ENCODE peak calls at places on chromosome 4, in five cellular contexts. T, M, X, S and N are unnamed samples.

GRCh38 chr4:83074086-83074704 is 39.2 kb downstream of the COPS4 start:
- DNase-seq in T (peak; percentile 33), S (peak; percentile 79), X (peak; percentile 81), M (peak; percentile 82), N (peak; percentile 75)

GRCh38 chr4:95556460-95556859 is 7.7 kb upstream of the UNC5C start:
- DNase-seq in M (no peak), X (no peak), T (no peak), S (no peak), N (no peak)

GRCh38 chr4:77921701-77922100 is 59.1 kb downstream of the MRPL1 start:
- DNase-seq in X (peak; percentile 81), S (no peak), T (no peak), M (peak; percentile 96), N (peak; percentile 84)

GRCh38 chr4:162410854-162411253 is 247.1 kb upstream of the FSTL5 start:
- DNase-seq in T (no peak), X (no peak), M (no peak), S (no peak), N (no peak)

GRCh38 chr4:89226665-89227572 is 80.7 kb downstream of the GPRIN3 start:
- DNase-seq in S (peak; percentile 4), T (peak; percentile 35), X (peak; percentile 86), M (peak; percentile 62), N (peak; percentile 62)

GRCh38 chr4:57691370-57691769 is 581.2 kb upstream of the IGFBP7 start:
- DNase-seq in M (no peak), T (no peak), S (no peak), X (no peak), N (no peak)

GRCh38 chr4:174266416-174266815 is 17.1 kb downstream of the FBXO8 start:
- DNase-seq in X (no peak), T (no peak), M (no peak), S (no peak), N (no peak)

GRCh38 chr4:114386637-114387233 is 211.9 kb upstream of the UGT8 start:
- DNase-seq in M (peak; percentile 60), S (peak; percentile 5), T (peak; percentile 9), X (peak; percentile 22), N (peak; percentile 5)

GRCh38 chr4:150943831-150944230 is 71.3 kb downstream of the LRBA start:
- DNase-seq in X (no peak), S (no peak), M (no peak), T (no peak), N (no peak)

GRCh38 chr4:17854076-17854475 is 43.3 kb downstream of the NCAPG start:
- DNase-seq in M (no peak), T (no peak), X (no peak), S (no peak), N (no peak)

GRCh38 chr4:39469429-39470077 is 10.7 kb downstream of the LIAS start:
- DNase-seq in M (peak; percentile 87), T (peak; percentile 46), S (peak; percentile 48), X (peak; percentile 90), N (peak; percentile 89)

GRCh38 chr4:7547368-7548040 is 112.8 kb upstream of the PSAPL1 start:
- DNase-seq in M (peak; percentile 13), S (no peak), T (no peak), X (no peak), N (no peak)

GRCh38 chr4:155085843-155086530 is 122.4 kb upstream of the NPY2R start:
- DNase-seq in M (peak; percentile 3), X (peak; percentile 9), S (no peak), T (no peak), N (no peak)

GRCh38 chr4:111556141-111556781 is 589.0 kb upstream of the FAM241A start:
- DNase-seq in S (no peak), X (no peak), T (no peak), M (peak; percentile 65), N (no peak)

GRCh38 chr4:108794136-108794535 is 31.3 kb upstream of the ETNPPL start:
- DNase-seq in S (no peak), T (no peak), X (no peak), M (peak; percentile 2), N (no peak)

GRCh38 chr4:30962949-30963348 is 242.8 kb downstream of the PCDH7 start:
- DNase-seq in X (no peak), S (no peak), T (no peak), M (peak; percentile 88), N (no peak)

GRCh38 chr4:39362827-39363226 is 3.3 kb downstream of the RFC1 start:
- DNase-seq in M (peak; percentile 88), T (no peak), X (no peak), S (no peak), N (no peak)

GRCh38 chr4:165580379-165580905 is 201.6 kb downstream of the CPE start:
- DNase-seq in T (no peak), M (no peak), X (peak; percentile 69), S (no peak), N (no peak)

GRCh38 chr4:55033296-55033695 is 92.1 kb downstream of the KDR start:
- DNase-seq in T (no peak), S (no peak), M (no peak), X (no peak), N (no peak)

GRCh38 chr4:94831607-94832006 is 73.9 kb downstream of the BMPR1B start:
- DNase-seq in S (no peak), M (no peak), T (no peak), X (no peak), N (no peak)

GRCh38 chr4:184280591-184281071 is 63.0 kb upstream of the ENPP6 start:
- DNase-seq in S (peak; percentile 95), X (no peak), M (no peak), T (peak; percentile 20), N (peak; percentile 28)

GRCh38 chr4:26884486-26884988 is 23.9 kb downstream of the STIM2 start:
- DNase-seq in T (no peak), X (no peak), S (peak; percentile 53), M (no peak), N (no peak)

GRCh38 chr4:6201580-6202091 is 1.3 kb upstream of the JAKMIP1 start:
- DNase-seq in M (no peak), X (no peak), T (no peak), S (no peak), N (no peak)

GRCh38 chr4:182749768-182750167 is 167.4 kb downstream of the DCTD start:
- DNase-seq in S (no peak), T (no peak), M (peak; percentile 27), X (no peak), N (no peak)

GRCh38 chr4:52103314-52103713 is 52.2 kb downstream of the SPATA18 start:
- DNase-seq in S (no peak), X (peak; percentile 1), T (no peak), M (no peak), N (no peak)

GRCh38 chr4:24411299-24411698 is 173.1 kb downstream of the DHX15 start:
- DNase-seq in M (no peak), T (no peak), S (no peak), X (no peak), N (no peak)

GRCh38 chr4:125677665-125678307 is 363.0 kb downstream of the FAT4 start:
- DNase-seq in S (no peak), X (no peak), M (no peak), T (no peak), N (no peak)

GRCh38 chr4:100302061-100303026 is 112.1 kb upstream of the DDIT4L start:
- DNase-seq in M (no peak), X (no peak), S (no peak), T (no peak), N (no peak)

GRCh38 chr4:61359301-61359700 is 159.2 kb downstream of the ADGRL3 start:
- DNase-seq in S (no peak), T (no peak), M (no peak), X (no peak), N (no peak)

GRCh38 chr4:83342476-83342875 is 7.8 kb upstream of the HPSE start:
- DNase-seq in X (no peak), M (no peak), S (no peak), T (no peak), N (no peak)

GRCh38 chr4:32661229-32661628 is 1941.1 kb downstream of the PCDH7 start:
- DNase-seq in X (peak; percentile 24), T (no peak), S (no peak), M (no peak), N (peak; percentile 65)

GRCh38 chr4:15920723-15921591 is 17.6 kb downstream of the FGFBP1 start:
- DNase-seq in T (no peak), M (peak; percentile 99), X (peak; percentile 90), S (no peak), N (no peak)

GRCh38 chr4:8079031-8079885 is 79.4 kb downstream of the ABLIM2 start:
- DNase-seq in X (peak; percentile 20), M (no peak), S (no peak), T (peak; percentile 20), N (no peak)

GRCh38 chr4:173399016-173399415 is at the start of gene SCRG1:
- DNase-seq in X (no peak), S (no peak), T (no peak), M (peak; percentile 4), N (no peak)

GRCh38 chr4:181701219-181701618 is 542.0 kb upstream of the TENM3 start:
- DNase-seq in S (no peak), M (peak; percentile 15), T (no peak), X (no peak), N (no peak)

DNA sequence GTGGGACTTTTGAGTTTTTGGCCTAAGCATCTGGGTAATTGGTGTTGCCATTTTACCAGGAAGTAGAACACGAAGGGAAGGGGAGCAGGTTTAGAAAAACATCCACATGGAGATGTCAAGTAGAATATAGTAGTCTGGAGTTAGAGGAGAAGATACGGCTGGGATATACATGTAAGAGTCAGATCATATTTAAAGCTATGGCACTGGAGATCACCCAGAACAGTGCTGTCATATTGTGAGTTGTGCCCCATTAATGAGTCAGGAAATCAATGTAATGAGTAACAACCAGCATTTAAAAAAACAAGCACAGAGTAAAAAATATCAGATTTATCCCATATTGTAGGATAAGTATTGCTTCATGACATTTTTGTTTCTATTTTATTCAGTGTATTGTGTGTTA is 4.2 kb downstream of the GSTCD start:
- DNase-seq in X (no peak), M (no peak), S (no peak), T (no peak), N (no peak)
- TF ChIP-seq BHLHE40 in X (no peak), M (no peak), S (no peak), T (no peak), N (no peak)

GRCh38 chr4:80500593-80500992 is 165.1 kb downstream of the CFAP299 start:
- DNase-seq in X (no peak), T (no peak), M (no peak), S (no peak), N (no peak)
- H3K4me2 ChIP-seq in X (no peak overlapping the region), T (no peak overlapping the region), M (no peak overlapping the region), S (no peak overlapping the region), N (no peak overlapping the region)

GRCh38 chr4:163866728-163867313 is 372.3 kb downstream of the TMA16 start:
- DNase-seq in S (no peak), M (peak; percentile 47), T (no peak), X (no peak), N (no peak)
- TF ChIP-seq BHLHE40 in S (no peak), M (no peak), T (no peak), X (no peak), N (no peak)

GRCh38 chr4:20480161-20480947 is 219.9 kb upstream of the PACRGL start:
- DNase-seq in T (no peak), S (no peak), M (no peak), X (no peak), N (no peak)
- H3K4me2 ChIP-seq in T (peak overlapping the region; percentile 39), S (no peak overlapping the region), M (no peak overlapping the region), X (no peak overlapping the region), N (no peak overlapping the region)